ENCODE peak calls at places on chromosomes 7 and 10, in seven cellular contexts. Q is right lobe of liver; J is B cell; V is IMR-90; G is CD4-positive, alpha-beta T cell; M is GM13976; Z is natural killer cell. I is an unnamed sample.

GRCh38 chr7:128893251-128894100 is 17.0 kb downstream of the KCP start:
- DNase-seq in Q (no peak), J (no peak), V (no peak), G (no peak), M (no peak), Z (no peak), I (no peak)

GRCh38 chr7:73769481-73770001 is 529 bp downstream of the CLDN3 start:
- DNase-seq in Q (no peak), J (no peak), V (no peak), G (no peak), M (no peak), Z (no peak), I (no peak)

GRCh38 chr7:73893342-73894101 is 32.6 kb downstream of the TMEM270 start:
- DNase-seq in Q (no peak), J (no peak), V (peak), G (no peak), M (no peak), Z (no peak), I (no peak)

GRCh38 chr7:155456772-155457543 is 971 bp upstream of the EN2 start:
- DNase-seq in Q (peak), J (peak), V (peak), G (no peak), M (peak), Z (no peak), I (no peak)

GRCh38 chr7:130365511-130366441 is 14.5 kb upstream of the CPA1 start:
- DNase-seq in Q (no peak), J (no peak), V (peak), G (no peak), M (peak), Z (no peak), I (peak)

GRCh38 chr10:132897516-132898381 is 44.6 kb downstream of the CFAP46 start:
- DNase-seq in Q (peak), J (peak), V (no peak), G (no peak), M (no peak), Z (no peak), I (peak)

GRCh38 chr10:5890519-5890878 is 456 bp downstream of the FBH1 start:
- DNase-seq in Q (no peak), J (no peak), V (no peak), G (peak), M (no peak), Z (no peak), I (no peak)

GRCh38 chr10:5818894-5819293 is 5.7 kb upstream of the GDI2 start:
- DNase-seq in Q (peak), J (peak), V (no peak), G (no peak), M (no peak), Z (no peak), I (no peak)

GRCh38 chr10:133357293-133358151 is at the start of gene FUOM:
- DNase-seq in Q (peak), J (peak), V (peak), G (peak), M (peak), Z (peak), I (no peak)

GRCh38 chr7:40015790-40016296 is 65.8 kb downstream of the CDK13 start:
- DNase-seq in Q (no peak), J (peak), V (peak), G (no peak), M (peak), Z (no peak), I (no peak)

GRCh38 chr7:151012921-151013347 is 11.4 kb downstream of the ATG9B start:
- DNase-seq in Q (no peak), J (peak), V (no peak), G (no peak), M (no peak), Z (no peak), I (no peak)

GRCh38 chr10:25493122-25493893 is 318.5 kb downstream of the GPR158 start:
- DNase-seq in Q (no peak), J (no peak), V (peak), G (no peak), M (no peak), Z (no peak), I (no peak)

GRCh38 chr10:50653142-50653541 is 29.4 kb upstream of the SGMS1 start:
- DNase-seq in Q (no peak), J (peak), V (peak), G (peak), M (peak), Z (no peak), I (no peak)

GRCh38 chr10:43421201-43421507 is 12.2 kb upstream of the HNRNPF start:
- DNase-seq in Q (no peak), J (no peak), V (no peak), G (no peak), M (no peak), Z (no peak), I (no peak)

GRCh38 chr7:128211626-128212025 is 29.5 kb upstream of the LEP start:
- DNase-seq in Q (no peak), J (no peak), V (no peak), G (no peak), M (no peak), Z (no peak), I (no peak)

GRCh38 chr10:123784636-123785035 is 107.0 kb downstream of the CPXM2 start:
- DNase-seq in Q (no peak), J (no peak), V (no peak), G (no peak), M (no peak), Z (no peak), I (no peak)

GRCh38 chr10:13528138-13528874 is 508 bp downstream of the BEND7 start:
- DNase-seq in Q (peak), J (peak), V (no peak), G (no peak), M (peak), Z (no peak), I (no peak)

GRCh38 chr7:82572195-82572880 is 128.8 kb upstream of the CACNA2D1 start:
- DNase-seq in Q (peak), J (peak), V (peak), G (peak), M (peak), Z (peak), I (peak)

DNA sequence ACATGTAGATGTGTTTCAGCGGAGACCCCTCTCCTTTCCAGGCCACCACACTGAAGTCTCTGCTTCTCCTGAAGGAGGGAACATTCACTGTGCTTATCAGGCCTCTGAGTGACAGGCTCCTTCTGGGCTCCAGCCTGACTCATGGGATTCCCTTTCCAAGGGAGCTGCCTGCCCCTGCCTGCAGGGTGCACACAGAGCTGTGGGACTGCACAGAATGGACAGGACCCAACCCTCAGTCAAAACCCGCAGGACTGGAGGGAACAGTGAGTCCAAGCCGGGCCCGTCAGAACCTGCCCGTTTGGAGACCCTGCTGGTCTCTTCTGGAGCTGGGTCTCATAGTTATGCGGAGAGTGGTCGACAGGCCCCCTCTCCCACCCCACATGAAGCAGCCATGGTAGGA is 32.6 kb downstream of the PLAC9 start:
- DNase-seq in Q (no peak), J (no peak), V (peak), G (no peak), M (no peak), Z (no peak), I (no peak)
- TF ChIP-seq CTCF in Q (no peak), J (no peak), V (peak), G (no peak), M (no peak), Z (no peak), I (no peak)

DNA sequence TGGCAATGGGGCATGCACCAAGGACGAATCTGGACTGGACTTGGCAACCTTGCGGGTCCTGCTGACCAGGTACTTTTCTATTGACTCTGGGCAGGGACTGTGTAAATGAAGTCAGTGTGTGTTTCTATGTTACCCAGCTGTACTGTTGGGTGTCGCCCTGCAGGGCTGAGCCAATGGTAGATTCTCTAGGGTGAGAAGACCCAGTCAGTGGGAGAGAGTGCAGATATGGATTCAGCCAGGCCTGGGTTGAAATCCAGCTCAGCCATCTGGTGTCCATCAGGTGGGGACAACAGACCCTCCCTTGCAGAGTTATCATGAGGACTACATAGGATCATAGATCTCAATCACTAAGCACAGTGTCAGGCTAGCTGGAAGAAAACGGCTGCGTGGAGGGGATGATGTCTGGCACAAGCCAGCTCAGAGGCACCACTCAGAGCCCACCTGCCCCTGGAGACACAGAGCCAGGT is 4.9 kb upstream of the PPIF start:
- DNase-seq in Q (peak), J (peak), V (no peak), G (no peak), M (no peak), Z (peak), I (no peak)
- TF ChIP-seq CTCF in Q (no peak), J (no peak), V (no peak), G (no peak), M (no peak), Z (no peak), I (no peak)

GRCh38 chr10:1966698-1967097 is 229.4 kb upstream of the ADARB2 start:
- DNase-seq in Q (no peak), J (no peak), V (no peak), G (no peak), M (no peak), Z (no peak), I (no peak)

GRCh38 chr10:1963341-1963740 is 226.0 kb upstream of the ADARB2 start:
- DNase-seq in Q (no peak), J (no peak), V (no peak), G (no peak), M (no peak), Z (no peak), I (no peak)

GRCh38 chr10:1957057-1957456 is 219.7 kb upstream of the ADARB2 start:
- DNase-seq in Q (no peak), J (no peak), V (no peak), G (no peak), M (no peak), Z (no peak), I (no peak)

GRCh38 chr10:1964476-1964875 is 227.2 kb upstream of the ADARB2 start:
- DNase-seq in Q (no peak), J (no peak), V (no peak), G (no peak), M (no peak), Z (no peak), I (no peak)

DNA sequence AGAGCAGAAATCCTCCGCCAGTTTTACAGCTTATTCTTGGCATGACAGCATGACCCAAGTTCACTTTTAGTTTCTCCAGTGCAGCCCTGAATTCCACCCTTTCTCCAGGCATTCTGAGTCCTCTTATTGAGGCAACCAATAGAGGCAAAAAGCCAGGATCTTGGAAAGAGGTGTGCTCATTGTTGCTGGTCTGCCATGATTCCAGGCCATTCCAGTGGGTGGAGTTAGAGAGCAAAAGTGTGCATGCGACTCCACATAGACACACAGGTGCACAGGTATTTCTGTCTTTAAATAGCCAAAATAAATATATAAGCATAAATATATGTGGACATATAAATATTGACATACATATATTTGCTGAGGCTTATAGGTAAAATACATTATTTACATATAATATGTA is 224.7 kb upstream of the ADARB2 start:
- DNase-seq in Q (no peak), J (no peak), V (no peak), G (no peak), M (no peak), Z (no peak), I (no peak)
- TF ChIP-seq CTCF in Q (peak), J (no peak), V (no peak), G (no peak), M (no peak), Z (no peak), I (no peak)

DNA sequence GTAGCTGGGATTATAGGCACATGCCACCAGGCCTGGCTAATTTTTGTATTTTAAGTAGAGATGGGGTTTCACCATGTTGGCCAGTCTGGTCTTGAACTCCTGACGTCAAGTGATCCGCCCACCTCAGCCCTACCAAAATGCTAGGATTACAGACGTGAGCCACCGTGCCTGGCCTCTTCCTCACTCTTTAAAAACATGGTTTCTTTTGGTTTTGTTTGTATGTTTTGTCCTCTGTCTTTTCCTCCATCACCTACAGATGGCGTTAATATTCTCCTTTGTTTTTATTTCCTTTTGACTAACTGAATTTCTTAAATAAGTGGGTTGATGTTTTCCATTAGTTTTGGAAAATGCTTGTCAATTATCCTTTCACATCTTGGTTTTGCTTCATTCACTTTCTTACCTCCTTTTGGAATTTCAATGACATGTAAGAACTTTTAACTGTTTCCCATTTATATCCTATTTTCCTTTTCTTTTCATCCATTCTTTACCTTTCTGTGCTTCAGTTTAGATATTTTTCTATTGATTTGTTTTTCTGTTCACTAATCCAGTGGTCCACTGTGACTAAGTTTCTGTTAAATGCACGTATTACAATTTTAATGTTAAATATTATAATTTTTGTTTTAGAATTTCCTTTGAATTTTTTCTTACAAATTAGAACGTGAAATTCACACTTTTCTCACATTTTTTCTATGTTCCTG is 104.1 kb downstream of the ZNF467 start:
- DNase-seq in Q (no peak), J (no peak), V (peak), G (no peak), M (peak), Z (no peak), I (no peak)
- TF ChIP-seq CTCF in Q (peak), J (peak), V (peak), G (peak), M (no peak), Z (no peak), I (peak)

GRCh38 chr10:29535778-29536459 is 98.9 kb downstream of the SVIL start:
- DNase-seq in Q (no peak), J (no peak), V (no peak), G (no peak), M (no peak), Z (no peak), I (no peak)
- TF ChIP-seq CTCF in Q (no peak), J (no peak), V (no peak), G (no peak), M (no peak), Z (no peak), I (peak)

DNA sequence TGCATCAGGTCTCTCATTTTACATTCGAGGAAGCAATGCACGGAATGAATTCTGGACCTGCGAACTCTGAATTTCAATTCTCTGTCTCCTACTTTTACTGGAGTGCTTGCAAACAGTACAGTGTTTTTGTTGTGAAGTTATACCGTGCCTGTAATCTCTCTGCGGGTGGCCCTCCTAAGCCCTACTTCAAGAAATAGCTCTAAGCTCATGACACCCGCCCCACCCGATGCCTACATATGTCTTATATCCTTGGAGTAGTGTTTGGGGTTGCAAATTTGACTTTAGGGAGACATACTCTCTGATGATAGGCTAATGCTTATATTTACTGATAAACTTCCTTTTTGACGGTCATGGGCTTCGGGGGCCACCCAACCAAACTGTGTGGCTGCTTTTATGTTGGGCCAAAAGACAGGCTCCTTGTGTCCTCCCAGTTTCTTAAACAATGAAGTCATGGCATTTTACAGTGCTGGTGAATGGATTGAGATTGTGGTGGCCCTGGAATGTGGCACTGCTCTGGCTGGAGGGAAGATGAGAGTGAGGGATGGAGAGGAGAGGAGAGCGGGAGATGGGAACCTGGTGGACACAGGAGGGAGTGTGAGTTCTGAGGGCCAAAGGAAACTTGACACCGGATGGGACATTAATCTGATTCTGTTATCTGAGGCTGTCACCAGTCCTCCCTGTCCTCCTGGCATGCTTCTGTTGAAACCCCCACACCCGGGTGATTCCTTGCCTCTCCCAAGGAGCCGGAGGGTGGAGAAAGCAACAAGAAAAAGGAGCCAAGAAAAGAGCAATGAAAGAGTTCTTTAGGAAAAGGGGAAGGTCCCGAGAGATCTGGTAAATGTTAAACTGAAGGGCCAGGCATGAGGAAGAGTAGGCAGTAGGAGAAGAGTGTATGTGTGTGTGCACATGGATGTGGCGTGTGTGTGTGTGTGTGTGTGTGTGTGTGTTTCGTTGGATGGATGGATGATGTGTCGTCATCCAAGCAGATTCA is 113.2 kb downstream of the TCF7L2 start:
- DNase-seq in Q (no peak), J (no peak), V (peak), G (no peak), M (no peak), Z (no peak), I (no peak)
- TF ChIP-seq CTCF in Q (no peak), J (no peak), V (peak), G (no peak), M (no peak), Z (no peak), I (no peak)

DNA sequence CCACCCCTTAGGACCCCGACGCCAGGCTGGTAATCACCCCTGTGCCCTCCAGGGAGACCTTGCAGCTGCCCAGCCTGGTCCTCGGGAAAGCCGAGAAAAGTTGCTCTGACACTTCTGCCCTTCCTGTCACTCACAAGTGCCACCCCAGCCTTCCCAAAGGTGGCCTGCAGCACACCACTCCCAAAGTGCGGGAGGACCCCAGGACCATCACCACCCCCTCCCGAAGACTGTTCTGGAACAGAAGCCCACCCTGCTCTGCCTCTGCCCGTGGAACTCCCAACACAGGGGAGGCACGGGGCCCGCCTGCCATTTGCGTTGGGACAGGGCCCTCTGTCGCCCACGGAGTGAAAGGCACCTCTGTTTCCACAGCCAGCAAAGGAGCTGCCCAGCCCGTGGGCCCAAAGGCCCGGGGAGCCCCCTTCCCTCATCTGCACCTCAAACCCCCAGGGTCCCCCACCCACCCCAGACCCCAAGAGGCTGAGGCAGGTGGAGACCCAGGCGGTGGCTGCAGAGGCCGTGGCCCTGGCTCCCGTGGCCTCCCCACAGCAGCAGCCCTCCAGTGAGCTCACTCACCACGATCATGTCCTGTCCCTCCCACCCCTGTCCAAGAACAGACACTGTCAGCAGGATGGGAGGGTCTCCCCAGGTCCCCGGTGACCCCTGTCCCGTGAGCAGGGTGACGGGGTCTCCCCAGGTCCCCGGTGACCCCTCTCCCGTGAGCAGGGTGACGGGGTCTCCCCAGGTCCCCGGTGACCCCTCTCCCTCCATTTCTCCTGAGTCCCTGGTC is 47.8 kb upstream of the PPP2R2D start:
- DNase-seq in Q (no peak), J (peak), V (no peak), G (no peak), M (no peak), Z (no peak), I (no peak)
- TF ChIP-seq CTCF in Q (no peak), J (no peak), V (no peak), G (no peak), M (no peak), Z (no peak), I (no peak)

DNA sequence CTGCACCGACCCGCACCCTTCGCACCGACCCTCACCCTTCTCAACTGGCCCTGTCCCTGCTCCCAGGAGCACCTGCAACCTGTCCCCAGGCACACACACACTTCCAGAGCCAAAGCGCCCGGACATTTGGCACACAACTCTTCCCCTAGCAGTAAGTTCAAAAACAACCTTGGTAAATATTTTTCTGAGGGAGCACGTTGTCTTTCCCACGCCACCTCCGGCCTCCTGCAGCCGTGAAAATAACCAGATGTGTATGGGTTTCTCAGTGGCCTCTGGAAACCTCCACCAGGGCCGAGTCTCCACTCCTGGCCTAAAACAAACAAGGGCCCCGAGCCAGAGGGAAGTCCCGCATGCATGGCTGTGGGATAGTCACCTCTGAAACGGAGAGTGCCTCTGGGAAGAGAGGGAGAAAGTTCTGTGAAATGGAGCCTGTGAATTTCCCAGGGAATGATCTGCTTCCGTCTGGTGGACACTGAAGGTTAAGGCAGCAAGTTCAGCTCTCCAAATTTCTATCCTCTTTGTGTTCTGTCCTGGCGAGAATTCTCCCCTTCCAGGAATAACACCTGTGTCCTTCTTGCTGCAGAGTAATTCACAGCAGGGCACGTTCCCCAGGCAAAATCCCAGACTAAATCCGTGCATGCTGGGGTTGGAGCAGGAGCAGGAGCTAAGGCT is 15.8 kb downstream of the PODXL start:
- DNase-seq in Q (peak), J (no peak), V (no peak), G (no peak), M (no peak), Z (no peak), I (no peak)
- TF ChIP-seq CTCF in Q (no peak), J (no peak), V (no peak), G (no peak), M (no peak), Z (no peak), I (no peak)